ENCODE peak calls at places on chromosomes 6 and 20, in five cellular contexts. X is hepatic stellate cell, B is HFFc6, O is memory B cell, I is iris pigment epithelial cell. G is an unnamed sample.

GRCh38 chr6:52910091-52910490 is 593 bp upstream of the GSTA3 start:
- DNase-seq in X (no peak), I (no peak), O (no peak), B (peak), G (no peak)

GRCh38 chr20:53872561-53873248 is 197.7 kb downstream of the BCAS1 start:
- DNase-seq in B (no peak), O (peak), X (peak), I (no peak), G (peak)

GRCh38 chr20:22623211-22623610 is 38.8 kb upstream of the FOXA2 start:
- DNase-seq in O (no peak), I (no peak), X (no peak), B (no peak), G (no peak)

GRCh38 chr6:160041608-160042007 is 72.7 kb downstream of the IGF2R start:
- DNase-seq in I (peak), B (peak), O (no peak), X (peak), G (peak)

GRCh38 chr6:40319124-40319523 is 268.0 kb downstream of the LRFN2 start:
- DNase-seq in O (no peak), I (no peak), X (no peak), B (no peak), G (no peak)

GRCh38 chr6:35080016-35080680 is 61.0 kb downstream of the TCP11 start:
- DNase-seq in I (no peak), O (no peak), X (no peak), B (no peak), G (no peak)

GRCh38 chr6:139480356-139480833 is 105.9 kb upstream of the CITED2 start:
- DNase-seq in B (no peak), I (no peak), O (no peak), X (no peak), G (no peak)

GRCh38 chr20:58241766-58242465 is 13.5 kb upstream of the ANKRD60 start:
- DNase-seq in X (no peak), I (no peak), O (no peak), B (no peak), G (no peak)

GRCh38 chr6:169571123-169571962 is 130.5 kb downstream of the WDR27 start:
- DNase-seq in O (no peak), I (peak), B (peak), X (peak), G (peak)

GRCh38 chr6:94300424-94301144 is 881.2 kb upstream of the EPHA7 start:
- DNase-seq in O (no peak), B (no peak), I (no peak), X (no peak), G (no peak)

GRCh38 chr6:2749972-2750600 is 636 bp downstream of the MYLK4 start:
- DNase-seq in O (peak), X (no peak), I (peak), B (peak), G (peak)

GRCh38 chr6:79072640-79073181 is 5.3 kb downstream of the PHIP start:
- DNase-seq in O (no peak), B (no peak), X (no peak), I (no peak), G (no peak)